ENCODE peak calls at places on chromosomes 1 and 21, in eight cellular contexts. One of them, this sample, is unnamed. For H3K27me3 and H3K36me3, the result is how much of the 10 kb centered on the place peaks cover.

GRCh38 chr1:175132456-175132855 is 60.1 kb downstream of the KIAA0040 start:
- DNase-seq in stomach: no peak
- DNase-seq in endothelial cell of umbilical vein: no peak
- DNase-seq in A673: no peak
- DNase-seq in cardiac muscle cell: peak
- DNase-seq in mammary epithelial cell: no peak
- DNase-seq in tibial artery: no peak
- DNase-seq in MM.1S: no peak
- DNase-seq in this sample: peak

GRCh38 chr1:33893147-33893830 is 29.4 kb downstream of the HMGB4 start:
- DNase-seq in stomach: no peak
- DNase-seq in A673: no peak
- DNase-seq in tibial artery: peak
- DNase-seq in MM.1S: no peak
- DNase-seq in cardiac muscle cell: peak
- DNase-seq in mammary epithelial cell: no peak
- DNase-seq in endothelial cell of umbilical vein: no peak
- DNase-seq in this sample: peak

GRCh38 chr1:223772771-223773160 is 60.4 kb downstream of the CAPN2 start:
- DNase-seq in mammary epithelial cell: no peak
- DNase-seq in A673: no peak
- DNase-seq in stomach: no peak
- DNase-seq in tibial artery: no peak
- DNase-seq in MM.1S: no peak
- DNase-seq in cardiac muscle cell: no peak
- DNase-seq in endothelial cell of umbilical vein: no peak
- DNase-seq in this sample: no peak

GRCh38 chr1:28370220-28371010 is 875 bp downstream of the PHACTR4 start:
- DNase-seq in endothelial cell of umbilical vein: no peak
- DNase-seq in MM.1S: peak
- DNase-seq in A673: peak
- DNase-seq in cardiac muscle cell: peak
- DNase-seq in stomach: no peak
- DNase-seq in tibial artery: no peak
- DNase-seq in mammary epithelial cell: no peak
- DNase-seq in this sample: no peak

GRCh38 chr1:204618148-204618760 is 67.3 kb downstream of the LRRN2 start:
- DNase-seq in A673: no peak
- DNase-seq in mammary epithelial cell: no peak
- DNase-seq in stomach: no peak
- DNase-seq in tibial artery: no peak
- DNase-seq in endothelial cell of umbilical vein: no peak
- DNase-seq in cardiac muscle cell: no peak
- DNase-seq in MM.1S: no peak
- DNase-seq in this sample: no peak

GRCh38 chr1:169697769-169698168 is 13.7 kb downstream of the SELL start:
- DNase-seq in stomach: no peak
- DNase-seq in mammary epithelial cell: no peak
- DNase-seq in MM.1S: no peak
- DNase-seq in endothelial cell of umbilical vein: no peak
- DNase-seq in A673: no peak
- DNase-seq in tibial artery: no peak
- DNase-seq in cardiac muscle cell: no peak
- DNase-seq in this sample: no peak

GRCh38 chr1:95730986-95731385 is 497.0 kb downstream of the RWDD3 start:
- DNase-seq in endothelial cell of umbilical vein: no peak
- DNase-seq in cardiac muscle cell: no peak
- DNase-seq in MM.1S: no peak
- DNase-seq in stomach: no peak
- DNase-seq in mammary epithelial cell: peak
- DNase-seq in A673: no peak
- DNase-seq in tibial artery: no peak
- DNase-seq in this sample: no peak

GRCh38 chr21:22791986-22792560 is 1793.9 kb downstream of the NCAM2 start:
- DNase-seq in stomach: no peak
- DNase-seq in MM.1S: peak
- DNase-seq in mammary epithelial cell: no peak
- DNase-seq in endothelial cell of umbilical vein: peak
- DNase-seq in A673: peak
- DNase-seq in cardiac muscle cell: peak
- DNase-seq in tibial artery: no peak
- DNase-seq in this sample: no peak

GRCh38 chr1:5475572-5475971 is 516.7 kb downstream of the NPHP4 start:
- DNase-seq in mammary epithelial cell: no peak
- DNase-seq in A673: no peak
- DNase-seq in tibial artery: no peak
- DNase-seq in MM.1S: no peak
- DNase-seq in endothelial cell of umbilical vein: no peak
- DNase-seq in stomach: no peak
- DNase-seq in cardiac muscle cell: no peak
- DNase-seq in this sample: no peak

GRCh38 chr1:13664451-13664850 is 35.5 kb upstream of the PRDM2 start:
- DNase-seq in endothelial cell of umbilical vein: no peak
- DNase-seq in A673: no peak
- DNase-seq in stomach: no peak
- DNase-seq in mammary epithelial cell: peak
- DNase-seq in MM.1S: no peak
- DNase-seq in tibial artery: no peak
- DNase-seq in cardiac muscle cell: no peak
- DNase-seq in this sample: no peak

GRCh38 chr1:39258925-39259244 is 54.4 kb downstream of the MACF1 start:
- DNase-seq in tibial artery: no peak
- DNase-seq in stomach: no peak
- DNase-seq in A673: no peak
- DNase-seq in endothelial cell of umbilical vein: no peak
- DNase-seq in MM.1S: no peak
- DNase-seq in cardiac muscle cell: no peak
- DNase-seq in mammary epithelial cell: no peak
- DNase-seq in this sample: no peak
- TF ChIP-seq CTCF in tibial artery: no peak
- TF ChIP-seq CTCF in stomach: no peak
- TF ChIP-seq CTCF in A673: no peak
- TF ChIP-seq CTCF in endothelial cell of umbilical vein: no peak
- TF ChIP-seq CTCF in MM.1S: no peak
- TF ChIP-seq CTCF in cardiac muscle cell: no peak
- TF ChIP-seq CTCF in mammary epithelial cell: no peak
- TF ChIP-seq CTCF in this sample: no peak

DNA sequence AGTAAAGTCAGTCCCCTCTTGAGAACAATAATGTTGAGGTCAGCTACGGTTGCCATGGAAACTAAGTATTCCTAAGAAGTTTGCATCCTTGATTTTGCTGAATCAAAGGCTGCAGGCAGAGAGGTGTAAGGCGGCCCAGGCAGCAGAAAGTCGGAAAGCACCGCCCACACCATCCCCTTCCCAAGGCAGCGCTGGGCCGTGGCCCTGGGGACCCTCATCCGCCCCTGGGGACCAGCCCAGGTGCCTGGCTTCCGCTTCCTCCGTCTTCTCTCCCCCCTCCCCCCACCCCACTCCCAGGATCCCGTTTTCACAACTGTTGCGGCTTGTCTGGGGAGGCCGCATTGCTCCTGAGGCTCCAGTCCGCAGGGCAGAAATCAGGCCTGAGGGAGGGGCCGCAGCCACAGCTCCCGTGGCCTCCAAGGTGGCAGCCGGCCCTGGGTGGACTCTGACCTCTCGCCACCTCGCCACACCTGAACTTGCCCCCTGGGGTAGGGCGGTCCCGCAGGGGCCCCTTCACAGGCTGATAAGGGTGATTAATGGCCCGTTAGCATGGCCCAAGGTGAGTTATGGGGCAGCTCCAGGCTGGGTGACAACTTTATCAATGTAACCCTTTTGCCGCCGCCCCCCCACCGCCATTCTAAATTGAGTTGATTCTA is 181.0 kb downstream of the PRDM16 start:
- DNase-seq in mammary epithelial cell: no peak
- DNase-seq in MM.1S: no peak
- DNase-seq in endothelial cell of umbilical vein: no peak
- DNase-seq in stomach: peak
- DNase-seq in cardiac muscle cell: no peak
- DNase-seq in A673: no peak
- DNase-seq in tibial artery: no peak
- DNase-seq in this sample: no peak
- H3K27me3 ChIP-seq in mammary epithelial cell: under half
- H3K27me3 ChIP-seq in MM.1S: half or more
- H3K27me3 ChIP-seq in endothelial cell of umbilical vein: under half
- H3K27me3 ChIP-seq in stomach: half or more
- H3K27me3 ChIP-seq in cardiac muscle cell: under half
- H3K27me3 ChIP-seq in A673: under half
- H3K27me3 ChIP-seq in tibial artery: under half
- H3K27me3 ChIP-seq in this sample: under half

DNA sequence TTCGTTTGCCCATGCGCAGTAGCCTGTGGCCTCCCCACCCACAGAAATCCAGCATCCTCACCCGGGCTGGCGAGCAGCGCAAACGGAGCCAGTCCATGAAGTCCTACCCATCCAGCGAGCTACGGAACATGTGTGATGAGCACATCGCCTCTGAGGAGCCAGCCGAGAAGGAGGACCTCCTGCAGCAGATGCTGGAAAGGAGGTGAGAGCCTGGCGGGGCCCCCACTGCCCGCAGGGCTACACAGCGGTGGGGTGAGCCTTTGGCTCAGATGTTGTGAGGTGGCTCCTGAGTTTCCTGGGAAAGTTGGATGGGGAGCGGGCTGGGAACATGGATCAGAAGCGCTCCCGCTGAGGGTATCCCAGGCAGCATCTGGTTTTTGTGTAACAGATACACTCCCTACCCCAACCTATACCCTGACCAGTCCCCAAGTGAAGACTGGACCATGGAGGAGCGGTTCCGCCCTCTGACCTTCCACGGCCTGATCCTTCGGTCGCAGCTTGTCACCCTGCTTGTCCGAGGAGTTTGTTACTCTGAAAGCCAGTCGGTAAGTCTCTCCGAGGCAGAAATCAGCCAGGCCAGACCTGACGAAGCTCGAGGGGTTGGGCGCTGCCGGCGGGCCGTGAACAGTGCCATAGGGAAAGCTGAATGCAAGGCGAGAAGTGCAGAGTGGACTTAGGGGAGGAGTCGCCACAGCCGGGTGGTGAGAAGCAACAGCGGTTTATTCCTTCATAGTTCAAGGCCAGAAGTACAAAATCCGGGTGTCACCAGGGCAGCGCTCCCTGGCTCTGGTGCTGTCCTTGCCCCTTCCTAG is 10.4 kb downstream of the NPPA start:
- DNase-seq in cardiac muscle cell: no peak
- DNase-seq in MM.1S: no peak
- DNase-seq in tibial artery: no peak
- DNase-seq in endothelial cell of umbilical vein: no peak
- DNase-seq in stomach: no peak
- DNase-seq in A673: no peak
- DNase-seq in mammary epithelial cell: no peak
- DNase-seq in this sample: no peak
- H3K36me3 ChIP-seq in cardiac muscle cell: half or more
- H3K36me3 ChIP-seq in MM.1S: under half
- H3K36me3 ChIP-seq in tibial artery: half or more
- H3K36me3 ChIP-seq in endothelial cell of umbilical vein: under half
- H3K36me3 ChIP-seq in stomach: half or more
- H3K36me3 ChIP-seq in A673: half or more
- H3K36me3 ChIP-seq in mammary epithelial cell: under half
- H3K36me3 ChIP-seq in this sample: half or more

GRCh38 chr1:38685373-38685772 is 174.2 kb downstream of the RRAGC start:
- DNase-seq in stomach: no peak
- DNase-seq in A673: no peak
- DNase-seq in endothelial cell of umbilical vein: no peak
- DNase-seq in MM.1S: no peak
- DNase-seq in cardiac muscle cell: no peak
- DNase-seq in mammary epithelial cell: no peak
- DNase-seq in tibial artery: no peak
- DNase-seq in this sample: no peak
- TF ChIP-seq CTCF in stomach: no peak
- TF ChIP-seq CTCF in A673: no peak
- TF ChIP-seq CTCF in endothelial cell of umbilical vein: no peak
- TF ChIP-seq CTCF in MM.1S: no peak
- TF ChIP-seq CTCF in cardiac muscle cell: no peak
- TF ChIP-seq CTCF in mammary epithelial cell: no peak
- TF ChIP-seq CTCF in tibial artery: no peak
- TF ChIP-seq CTCF in this sample: no peak

This sample was measured in BJ.